ENCODE peak calls at places on chromosomes 6 and 20, in seven cellular contexts. One of them, this sample, is unnamed.
A peak's percentile ranks its signal among the peaks of the same experiment; 100 is the strongest.

GRCh38 chr6:101126501-101126900 is 245.4 kb upstream of the ASCC3 start:
- DNase-seq in CD8-positive, alpha-beta memory T cell: no peak
- DNase-seq in right lobe of liver: no peak
- DNase-seq in heart right ventricle: no peak
- DNase-seq in CD4-positive, CD25-positive, alpha-beta regulatory T cell: no peak
- DNase-seq in mammary epithelial cell: no peak
- DNase-seq in cardiac muscle cell: no peak
- DNase-seq in this sample: no peak

GRCh38 chr6:106413722-106414121 is 53.2 kb downstream of the CRYBG1 start:
- DNase-seq in mammary epithelial cell: no peak
- DNase-seq in CD8-positive, alpha-beta memory T cell: no peak
- DNase-seq in heart right ventricle: no peak
- DNase-seq in CD4-positive, CD25-positive, alpha-beta regulatory T cell: no peak
- DNase-seq in cardiac muscle cell: no peak
- DNase-seq in right lobe of liver: no peak
- DNase-seq in this sample: no peak

GRCh38 chr6:40586800-40587201 is 363 bp downstream of the LRFN2 start:
- DNase-seq in cardiac muscle cell: peak; percentile 23
- DNase-seq in CD4-positive, CD25-positive, alpha-beta regulatory T cell: no peak
- DNase-seq in CD8-positive, alpha-beta memory T cell: no peak
- DNase-seq in right lobe of liver: no peak
- DNase-seq in heart right ventricle: no peak
- DNase-seq in mammary epithelial cell: no peak
- DNase-seq in this sample: no peak

GRCh38 chr6:112148103-112148502 is 60.7 kb downstream of the FAM229B start:
- DNase-seq in heart right ventricle: no peak
- DNase-seq in CD4-positive, CD25-positive, alpha-beta regulatory T cell: no peak
- DNase-seq in cardiac muscle cell: no peak
- DNase-seq in right lobe of liver: no peak
- DNase-seq in CD8-positive, alpha-beta memory T cell: no peak
- DNase-seq in mammary epithelial cell: no peak
- DNase-seq in this sample: no peak

GRCh38 chr20:45305262-45305661 is 1.4 kb upstream of the RBPJL start:
- DNase-seq in right lobe of liver: no peak
- DNase-seq in cardiac muscle cell: no peak
- DNase-seq in CD4-positive, CD25-positive, alpha-beta regulatory T cell: no peak
- DNase-seq in heart right ventricle: no peak
- DNase-seq in mammary epithelial cell: no peak
- DNase-seq in CD8-positive, alpha-beta memory T cell: no peak
- DNase-seq in this sample: no peak

GRCh38 chr6:4402477-4402976 is 267.2 kb upstream of the ECI2 start:
- DNase-seq in mammary epithelial cell: peak; percentile 66
- DNase-seq in cardiac muscle cell: peak; percentile 65
- DNase-seq in right lobe of liver: no peak
- DNase-seq in heart right ventricle: peak; percentile 71
- DNase-seq in CD8-positive, alpha-beta memory T cell: no peak
- DNase-seq in CD4-positive, CD25-positive, alpha-beta regulatory T cell: no peak
- DNase-seq in this sample: no peak

GRCh38 chr6:41422156-41422555 is 86.7 kb downstream of the NCR2 start:
- DNase-seq in heart right ventricle: no peak
- DNase-seq in right lobe of liver: no peak
- DNase-seq in mammary epithelial cell: no peak
- DNase-seq in cardiac muscle cell: no peak
- DNase-seq in CD4-positive, CD25-positive, alpha-beta regulatory T cell: no peak
- DNase-seq in CD8-positive, alpha-beta memory T cell: no peak
- DNase-seq in this sample: no peak

GRCh38 chr6:169620171-169621125 is 81.4 kb downstream of the WDR27 start:
- DNase-seq in right lobe of liver: no peak
- DNase-seq in CD4-positive, CD25-positive, alpha-beta regulatory T cell: no peak
- DNase-seq in mammary epithelial cell: peak; percentile 50
- DNase-seq in heart right ventricle: no peak
- DNase-seq in cardiac muscle cell: no peak
- DNase-seq in CD8-positive, alpha-beta memory T cell: no peak
- DNase-seq in this sample: no peak

GRCh38 chr6:80143312-80143960 is 37.0 kb downstream of the BCKDHB start:
- DNase-seq in cardiac muscle cell: no peak
- DNase-seq in mammary epithelial cell: peak; percentile 84
- DNase-seq in CD4-positive, CD25-positive, alpha-beta regulatory T cell: no peak
- DNase-seq in right lobe of liver: no peak
- DNase-seq in CD8-positive, alpha-beta memory T cell: no peak
- DNase-seq in heart right ventricle: peak; percentile 62
- DNase-seq in this sample: peak; percentile 83

GRCh38 chr6:150143521-150144293 is 863 bp downstream of the PPP1R14C start:
- DNase-seq in heart right ventricle: peak; percentile 6
- DNase-seq in cardiac muscle cell: peak; percentile 44
- DNase-seq in mammary epithelial cell: peak; percentile 39
- DNase-seq in right lobe of liver: no peak
- DNase-seq in CD8-positive, alpha-beta memory T cell: no peak
- DNase-seq in CD4-positive, CD25-positive, alpha-beta regulatory T cell: no peak
- DNase-seq in this sample: no peak

GRCh38 chr6:109794201-109794926 is 103.3 kb downstream of the FIG4 start:
- DNase-seq in mammary epithelial cell: peak; percentile 64
- DNase-seq in right lobe of liver: no peak
- DNase-seq in CD4-positive, CD25-positive, alpha-beta regulatory T cell: no peak
- DNase-seq in CD8-positive, alpha-beta memory T cell: no peak
- DNase-seq in cardiac muscle cell: no peak
- DNase-seq in heart right ventricle: no peak
- DNase-seq in this sample: no peak

GRCh38 chr6:139151425-139152087 is 16.7 kb downstream of the HECA start:
- DNase-seq in CD8-positive, alpha-beta memory T cell: no peak
- DNase-seq in mammary epithelial cell: no peak
- DNase-seq in heart right ventricle: no peak
- DNase-seq in cardiac muscle cell: no peak
- DNase-seq in right lobe of liver: no peak
- DNase-seq in CD4-positive, CD25-positive, alpha-beta regulatory T cell: no peak
- DNase-seq in this sample: no peak
- H3K4me1 ChIP-seq in CD8-positive, alpha-beta memory T cell: peaks cover 88% of the 10 kb centered on the region
- H3K4me1 ChIP-seq in mammary epithelial cell: peaks cover 11% of the 10 kb centered on the region
- H3K4me1 ChIP-seq in heart right ventricle: peaks cover 85% of the 10 kb centered on the region
- H3K4me1 ChIP-seq in cardiac muscle cell: peaks cover 17% of the 10 kb centered on the region
- H3K4me1 ChIP-seq in right lobe of liver: peaks cover 22% of the 10 kb centered on the region
- H3K4me1 ChIP-seq in CD4-positive, CD25-positive, alpha-beta regulatory T cell: peaks cover 94% of the 10 kb centered on the region
- H3K4me1 ChIP-seq in this sample: peaks cover 18% of the 10 kb centered on the region

DNA sequence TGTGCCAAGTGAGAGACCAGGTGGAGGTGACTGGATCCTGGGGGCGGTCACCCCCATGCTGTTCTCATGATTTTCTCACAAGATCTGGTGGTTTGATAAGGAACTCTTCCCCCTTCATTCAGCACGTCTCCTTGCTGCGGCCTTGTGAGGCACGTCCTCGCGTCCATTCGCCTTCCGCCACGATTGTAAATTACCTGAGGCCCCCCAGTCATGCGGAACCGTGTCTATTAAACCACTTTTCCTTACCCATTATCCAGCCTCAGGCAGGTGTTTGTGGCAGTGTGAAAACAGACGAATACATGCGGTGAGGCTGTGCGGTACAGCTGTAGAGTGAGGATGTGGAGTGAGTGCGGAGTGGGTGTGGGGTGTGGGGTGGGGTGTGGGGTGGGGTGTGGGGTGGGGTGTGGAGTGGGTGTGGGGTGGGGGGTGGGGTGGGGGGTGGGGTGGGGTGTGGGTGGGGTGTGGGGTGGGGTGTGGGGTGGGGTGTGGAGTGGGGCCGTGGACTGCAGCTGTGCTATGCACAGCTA is 12.1 kb upstream of the NTSR1 start:
- DNase-seq in cardiac muscle cell: no peak
- DNase-seq in heart right ventricle: no peak
- DNase-seq in CD4-positive, CD25-positive, alpha-beta regulatory T cell: no peak
- DNase-seq in CD8-positive, alpha-beta memory T cell: no peak
- DNase-seq in mammary epithelial cell: no peak
- DNase-seq in right lobe of liver: no peak
- DNase-seq in this sample: no peak
- H3K9me3 ChIP-seq in cardiac muscle cell: no peaks in the 10 kb centered on the region
- H3K9me3 ChIP-seq in heart right ventricle: no peaks in the 10 kb centered on the region
- H3K9me3 ChIP-seq in CD4-positive, CD25-positive, alpha-beta regulatory T cell: no peaks in the 10 kb centered on the region
- H3K9me3 ChIP-seq in CD8-positive, alpha-beta memory T cell: no peaks in the 10 kb centered on the region
- H3K9me3 ChIP-seq in mammary epithelial cell: no peaks in the 10 kb centered on the region
- H3K9me3 ChIP-seq in right lobe of liver: no peaks in the 10 kb centered on the region
- H3K9me3 ChIP-seq in this sample: peaks cover 5% of the 10 kb centered on the region

GRCh38 chr6:167272156-167272555 is 19.0 kb upstream of the UNC93A start:
- DNase-seq in CD4-positive, CD25-positive, alpha-beta regulatory T cell: no peak
- DNase-seq in heart right ventricle: no peak
- DNase-seq in right lobe of liver: no peak
- DNase-seq in cardiac muscle cell: no peak
- DNase-seq in CD8-positive, alpha-beta memory T cell: no peak
- DNase-seq in mammary epithelial cell: no peak
- DNase-seq in this sample: no peak

GRCh38 chr6:167272618-167273379 is 18.3 kb upstream of the UNC93A start:
- DNase-seq in right lobe of liver: no peak
- DNase-seq in heart right ventricle: no peak
- DNase-seq in CD8-positive, alpha-beta memory T cell: no peak
- DNase-seq in mammary epithelial cell: no peak
- DNase-seq in cardiac muscle cell: no peak
- DNase-seq in CD4-positive, CD25-positive, alpha-beta regulatory T cell: no peak
- DNase-seq in this sample: no peak

GRCh38 chr6:167270499-167271307 is 20.4 kb upstream of the UNC93A start:
- DNase-seq in right lobe of liver: no peak
- DNase-seq in CD8-positive, alpha-beta memory T cell: no peak
- DNase-seq in mammary epithelial cell: no peak
- DNase-seq in heart right ventricle: no peak
- DNase-seq in CD4-positive, CD25-positive, alpha-beta regulatory T cell: no peak
- DNase-seq in cardiac muscle cell: no peak
- DNase-seq in this sample: no peak

GRCh38 chr6:167267896-167268528 is 23.1 kb upstream of the UNC93A start:
- DNase-seq in CD8-positive, alpha-beta memory T cell: no peak
- DNase-seq in mammary epithelial cell: no peak
- DNase-seq in cardiac muscle cell: no peak
- DNase-seq in right lobe of liver: no peak
- DNase-seq in heart right ventricle: no peak
- DNase-seq in CD4-positive, CD25-positive, alpha-beta regulatory T cell: no peak
- DNase-seq in this sample: no peak

DNA sequence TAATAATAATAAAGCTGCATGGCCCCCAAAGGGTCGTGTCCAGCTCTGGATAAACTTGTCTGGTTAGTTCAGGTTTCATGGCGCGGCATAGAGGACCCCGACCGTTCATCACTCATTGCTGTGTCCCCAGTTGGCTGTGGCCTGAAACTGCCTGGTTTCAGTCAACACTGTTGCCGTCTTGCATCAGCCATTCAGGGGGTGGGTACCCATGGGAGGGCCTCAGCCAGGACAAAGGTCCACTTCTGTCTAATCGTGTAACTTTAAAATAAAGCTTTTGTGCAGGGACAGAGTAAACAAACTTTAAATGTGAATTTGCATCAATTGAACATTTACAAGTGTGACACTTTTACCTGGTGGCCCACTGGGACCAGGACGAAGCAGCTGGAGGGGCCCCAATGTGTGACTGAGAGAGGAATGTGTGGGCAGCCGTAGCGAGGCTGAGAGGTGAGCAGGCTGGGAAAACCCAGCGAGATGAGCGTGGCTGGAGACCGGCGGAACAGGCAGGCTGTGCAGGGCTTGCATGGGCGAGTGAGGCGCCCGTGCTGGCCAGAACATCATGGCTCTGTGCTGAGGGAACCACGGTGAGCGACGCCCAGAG is 22.3 kb upstream of the UNC93A start:
- DNase-seq in CD4-positive, CD25-positive, alpha-beta regulatory T cell: no peak
- DNase-seq in mammary epithelial cell: no peak
- DNase-seq in heart right ventricle: no peak
- DNase-seq in right lobe of liver: peak; percentile 81
- DNase-seq in CD8-positive, alpha-beta memory T cell: no peak
- DNase-seq in cardiac muscle cell: no peak
- DNase-seq in this sample: no peak
- H3K4me3 ChIP-seq in CD4-positive, CD25-positive, alpha-beta regulatory T cell: no peak overlapping the region
- H3K4me3 ChIP-seq in mammary epithelial cell: no peak overlapping the region
- H3K4me3 ChIP-seq in heart right ventricle: no peak overlapping the region
- H3K4me3 ChIP-seq in right lobe of liver: no peak overlapping the region
- H3K4me3 ChIP-seq in CD8-positive, alpha-beta memory T cell: no peak overlapping the region
- H3K4me3 ChIP-seq in cardiac muscle cell: no peak overlapping the region
- H3K4me3 ChIP-seq in this sample: no peak overlapping the region

GRCh38 chr6:1001655-1002349 is 308.9 kb upstream of the EXOC2 start:
- DNase-seq in mammary epithelial cell: no peak
- DNase-seq in heart right ventricle: no peak
- DNase-seq in cardiac muscle cell: no peak
- DNase-seq in CD4-positive, CD25-positive, alpha-beta regulatory T cell: no peak
- DNase-seq in CD8-positive, alpha-beta memory T cell: no peak
- DNase-seq in right lobe of liver: no peak
- DNase-seq in this sample: no peak

GRCh38 chr6:996271-996852 is 303.4 kb upstream of the EXOC2 start:
- DNase-seq in mammary epithelial cell: no peak
- DNase-seq in right lobe of liver: no peak
- DNase-seq in heart right ventricle: no peak
- DNase-seq in cardiac muscle cell: no peak
- DNase-seq in CD8-positive, alpha-beta memory T cell: no peak
- DNase-seq in CD4-positive, CD25-positive, alpha-beta regulatory T cell: no peak
- DNase-seq in this sample: no peak

GRCh38 chr6:1002989-1003388 is 308.9 kb upstream of the FOXQ1 start:
- DNase-seq in right lobe of liver: no peak
- DNase-seq in mammary epithelial cell: no peak
- DNase-seq in cardiac muscle cell: no peak
- DNase-seq in CD8-positive, alpha-beta memory T cell: no peak
- DNase-seq in CD4-positive, CD25-positive, alpha-beta regulatory T cell: no peak
- DNase-seq in heart right ventricle: no peak
- DNase-seq in this sample: no peak

GRCh38 chr6:998551-998950 is 305.6 kb upstream of the EXOC2 start:
- DNase-seq in CD4-positive, CD25-positive, alpha-beta regulatory T cell: no peak
- DNase-seq in cardiac muscle cell: no peak
- DNase-seq in CD8-positive, alpha-beta memory T cell: no peak
- DNase-seq in heart right ventricle: no peak
- DNase-seq in mammary epithelial cell: no peak
- DNase-seq in right lobe of liver: no peak
- DNase-seq in this sample: no peak

DNA sequence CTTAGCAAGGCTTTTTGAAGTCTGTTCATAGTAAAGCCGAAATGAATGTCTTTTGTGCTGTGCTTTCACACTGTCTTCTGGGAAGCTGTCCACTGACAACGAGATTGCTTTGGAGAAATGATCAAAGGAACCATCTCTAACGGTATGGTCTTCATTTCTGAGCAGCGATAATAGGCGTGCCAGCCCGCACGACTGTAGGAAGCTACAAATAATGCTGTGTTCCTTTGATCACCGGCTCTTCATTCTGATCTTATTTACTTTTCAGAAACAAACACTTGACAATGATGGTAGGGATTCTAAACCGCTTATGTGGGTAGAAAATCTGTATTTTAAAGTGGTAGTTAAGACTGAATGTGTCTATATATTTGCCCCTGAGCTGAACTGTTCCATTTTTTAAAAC is 306.6 kb upstream of the EXOC2 start:
- DNase-seq in cardiac muscle cell: no peak
- DNase-seq in heart right ventricle: no peak
- DNase-seq in right lobe of liver: no peak
- DNase-seq in CD8-positive, alpha-beta memory T cell: no peak
- DNase-seq in mammary epithelial cell: no peak
- DNase-seq in CD4-positive, CD25-positive, alpha-beta regulatory T cell: no peak
- DNase-seq in this sample: no peak
- H3K4me1 ChIP-seq in cardiac muscle cell: no peaks in the 10 kb centered on the region
- H3K4me1 ChIP-seq in heart right ventricle: no peaks in the 10 kb centered on the region
- H3K4me1 ChIP-seq in right lobe of liver: no peaks in the 10 kb centered on the region
- H3K4me1 ChIP-seq in CD8-positive, alpha-beta memory T cell: no peaks in the 10 kb centered on the region
- H3K4me1 ChIP-seq in mammary epithelial cell: no peaks in the 10 kb centered on the region
- H3K4me1 ChIP-seq in CD4-positive, CD25-positive, alpha-beta regulatory T cell: no peaks in the 10 kb centered on the region
- H3K4me1 ChIP-seq in this sample: no peaks in the 10 kb centered on the region

This sample was measured in lung.